ENCODE peak calls at places on chromosomes 3 and 15, in four cellular contexts. I is H7, R is fibroblast of lung, B is lower lobe of right lung. D is an unnamed sample.

GRCh38 chr3:157026091-157026490 is 133.9 kb downstream of the CCNL1 start:
- DNase-seq in I (no peak), R (no peak), B (no peak), D (no peak)

GRCh38 chr15:82647835-82648256 is 683 bp upstream of the CPEB1 start:
- DNase-seq in I (peak), B (peak), R (no peak), D (no peak)

GRCh38 chr3:132912416-132912753 is 125.8 kb upstream of the TMEM108 start:
- DNase-seq in R (no peak), I (no peak), B (no peak), D (no peak)

GRCh38 chr15:74128785-74129350 is 1.5 kb upstream of the ISLR2 start:
- DNase-seq in B (no peak), I (peak), R (no peak), D (no peak)

GRCh38 chr3:51478630-51479029 is 21.2 kb downstream of the DCAF1 start:
- DNase-seq in I (no peak), R (no peak), B (no peak), D (no peak)

GRCh38 chr3:50617096-50617791 is at the start of gene MAPKAPK3:
- DNase-seq in I (no peak), B (no peak), R (no peak), D (no peak)

GRCh38 chr3:126845910-126846309 is 137.0 kb upstream of the PLXNA1 start:
- DNase-seq in R (no peak), B (no peak), I (no peak), D (no peak)

GRCh38 chr15:72173401-72173800 is 24.2 kb downstream of the GRAMD2A start:
- DNase-seq in R (no peak), I (no peak), B (no peak), D (no peak)

GRCh38 chr15:55893852-55894251 is 99.6 kb downstream of the NEDD4 start:
- DNase-seq in R (no peak), B (no peak), I (no peak), D (no peak)

GRCh38 chr15:61715082-61715481 is 345.2 kb downstream of the VPS13C start:
- DNase-seq in I (no peak), R (peak), B (no peak), D (no peak)

GRCh38 chr3:13419356-13420050 is 619 bp downstream of the NUP210 start:
- DNase-seq in B (peak), I (peak), R (no peak), D (no peak)

GRCh38 chr15:47717036-47717611 is at the start of gene SEMA6D:
- DNase-seq in B (peak), R (peak), I (peak), D (peak)

GRCh38 chr3:191962324-191962723 is 501.4 kb downstream of the PYDC2 start:
- DNase-seq in R (no peak), I (no peak), B (no peak), D (no peak)

GRCh38 chr3:43962043-43962442 is 271.3 kb downstream of the ABHD5 start:
- DNase-seq in R (no peak), B (no peak), I (no peak), D (no peak)

GRCh38 chr3:11154953-11155325 is 646 bp downstream of the HRH1 start:
- DNase-seq in B (no peak), I (peak), R (no peak), D (peak)

GRCh38 chr15:94749848-94750617 is 518.7 kb downstream of the MCTP2 start:
- DNase-seq in I (no peak), B (no peak), R (peak), D (no peak)

GRCh38 chr3:153634683-153635082 is 472.7 kb downstream of the RAP2B start:
- DNase-seq in I (no peak), B (no peak), R (no peak), D (peak)

GRCh38 chr3:72820405-72820804 is 27.8 kb downstream of the SHQ1 start:
- DNase-seq in I (no peak), R (peak), B (no peak), D (peak)

DNA sequence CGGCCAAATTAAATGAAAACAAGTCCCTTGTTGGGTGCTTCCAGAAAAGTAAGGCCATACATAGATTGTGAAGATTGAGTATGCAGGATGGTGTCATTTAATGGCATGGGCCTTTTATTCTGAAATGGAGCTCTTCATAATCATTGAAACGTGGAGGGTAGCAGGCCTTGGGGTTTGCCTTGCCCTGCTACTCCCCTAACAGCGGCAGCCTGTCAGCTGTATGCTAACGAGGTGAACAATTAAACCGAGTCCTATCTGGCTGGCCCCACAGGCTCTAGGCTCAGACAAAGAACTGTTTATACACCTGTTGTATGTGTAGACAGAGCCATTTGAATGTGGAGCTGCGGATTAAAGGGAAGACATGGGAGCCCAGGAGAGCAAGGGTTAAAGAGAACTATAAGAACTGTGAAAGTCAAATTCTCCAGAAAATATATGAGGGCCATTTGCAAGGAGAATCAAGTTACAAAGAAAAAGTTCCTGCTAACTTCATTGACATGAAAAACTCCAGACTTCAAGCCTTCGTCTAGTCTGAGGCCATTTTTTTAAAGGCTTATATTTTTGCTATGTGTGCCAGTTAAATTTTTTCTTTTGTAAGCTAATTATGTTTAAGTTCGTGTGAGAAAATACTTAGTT is 116.7 kb upstream of the CGNL1 start:
- DNase-seq in R (no peak), I (peak), B (no peak), D (no peak)
- H3K4me3 ChIP-seq in R (no peak), I (no peak), B (no peak), D (no peak)

GRCh38 chr3:47892284-47892683 is 89.3 kb downstream of the DHX30 start:
- DNase-seq in R (no peak), B (no peak), I (no peak), D (no peak)

GRCh38 chr3:47890832-47891620 is 88.1 kb downstream of the DHX30 start:
- DNase-seq in I (no peak), B (no peak), R (peak), D (no peak)

GRCh38 chr3:47890037-47890831 is 87.3 kb downstream of the DHX30 start:
- DNase-seq in B (no peak), I (no peak), R (no peak), D (peak)

GRCh38 chr3:47885168-47885567 is 82.2 kb downstream of the DHX30 start:
- DNase-seq in R (no peak), I (no peak), B (no peak), D (no peak)

DNA sequence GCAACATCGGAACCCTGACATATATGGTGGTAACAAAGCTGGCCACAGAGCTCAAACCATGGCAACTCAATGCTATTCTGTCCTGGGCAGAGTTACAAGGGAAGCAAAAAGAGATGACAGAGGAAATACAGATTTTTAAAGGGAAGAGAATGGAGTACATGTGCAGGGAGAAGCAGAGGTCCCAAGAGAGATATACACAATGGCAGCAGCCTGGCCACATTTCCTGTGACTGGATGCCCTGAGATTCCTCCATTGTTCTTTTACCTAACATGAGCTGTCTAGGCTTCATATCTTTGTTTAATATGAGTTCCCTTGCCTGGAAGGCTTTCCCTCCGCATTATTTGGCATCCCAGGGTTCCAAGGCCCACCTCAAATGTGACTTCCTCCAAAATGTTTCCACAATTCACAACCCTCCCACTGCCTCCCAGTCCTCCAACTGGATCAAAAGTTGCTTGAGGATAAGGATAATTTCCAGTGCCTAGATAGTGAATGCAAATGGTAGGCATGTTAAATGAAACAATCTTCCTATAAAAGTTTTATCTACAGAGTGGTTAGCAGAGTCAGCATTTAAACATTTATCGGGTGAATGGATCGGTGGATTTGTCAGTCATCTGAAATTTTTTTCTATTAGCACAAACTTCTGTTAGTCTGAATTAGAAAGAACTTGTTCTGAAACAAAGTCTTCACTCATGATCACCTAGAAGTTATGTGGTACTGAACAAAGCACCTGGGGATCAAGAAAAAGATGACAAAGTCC is 86.2 kb downstream of the DHX30 start:
- DNase-seq in B (no peak), R (no peak), I (no peak), D (peak)
- H3K4me3 ChIP-seq in B (no peak), R (no peak), I (no peak), D (no peak)

DNA sequence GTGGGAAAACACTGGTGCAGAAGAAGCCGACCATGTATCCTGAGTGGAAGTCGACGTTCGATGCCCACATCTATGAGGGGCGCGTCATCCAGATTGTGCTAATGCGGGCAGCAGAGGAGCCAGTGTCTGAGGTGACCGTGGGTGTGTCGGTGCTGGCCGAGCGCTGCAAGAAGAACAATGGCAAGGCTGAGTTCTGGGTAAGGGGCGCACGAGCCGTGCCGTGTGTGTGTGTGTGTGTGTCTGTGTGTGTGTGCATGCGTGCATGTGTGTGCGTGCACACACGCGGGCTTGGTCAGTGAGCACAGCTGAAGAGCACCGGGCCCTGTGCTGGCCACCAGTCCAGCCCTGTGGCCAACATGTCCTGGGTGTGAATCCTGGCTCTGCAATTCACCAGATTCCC is 18.6 kb downstream of the PRKCD start:
- DNase-seq in B (no peak), I (no peak), R (no peak), D (no peak)
- H3K4me3 ChIP-seq in B (no peak), I (no peak), R (no peak), D (no peak)

DNA sequence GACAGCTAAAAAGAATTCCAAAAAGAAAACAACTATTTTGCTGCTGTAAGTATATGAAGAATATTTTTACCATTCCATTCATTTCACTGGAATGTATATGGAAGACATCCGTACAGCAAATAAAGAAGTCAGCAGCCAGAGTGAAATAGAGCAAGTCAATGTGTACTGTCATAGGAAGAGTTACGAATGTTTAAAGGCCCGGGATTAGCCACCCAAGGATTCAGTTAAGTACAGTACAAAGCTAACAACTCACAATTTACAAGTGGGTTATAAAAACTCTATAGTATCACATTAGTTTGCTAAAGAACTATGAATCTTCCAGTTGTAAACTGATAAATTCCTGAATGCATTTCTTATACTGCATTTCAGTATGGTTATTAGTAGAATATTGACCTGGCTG is 14.4 kb upstream of the XXYLT1 start:
- DNase-seq in B (no peak), R (no peak), I (no peak), D (no peak)
- H3K4me3 ChIP-seq in B (no peak), R (no peak), I (no peak), D (no peak)

DNA sequence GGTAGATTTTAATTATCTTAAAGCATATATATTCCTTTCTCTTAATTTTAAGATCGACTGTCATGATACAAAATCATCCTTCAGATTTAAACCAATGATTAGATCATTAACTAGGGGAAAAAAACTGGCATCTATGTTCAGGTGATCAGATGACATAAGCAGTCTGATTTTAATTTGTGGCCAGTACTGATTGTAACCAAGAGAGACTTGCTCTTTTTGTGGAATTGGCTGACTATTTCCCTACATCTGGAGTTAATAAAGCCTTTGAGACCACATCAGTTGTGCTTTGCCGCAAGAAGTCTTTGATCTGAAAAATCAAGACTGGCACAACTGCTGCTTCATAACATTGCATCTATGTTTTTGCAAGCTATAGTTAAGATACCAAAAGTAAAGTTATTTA is 148.4 kb upstream of the CGNL1 start:
- DNase-seq in B (no peak), I (no peak), R (peak), D (peak)
- H3K4me3 ChIP-seq in B (no peak), I (no peak), R (no peak), D (no peak)

GRCh38 chr3:4974154-4974553 is 5.1 kb upstream of the BHLHE40 start:
- DNase-seq in I (no peak), R (no peak), B (no peak), D (no peak)

GRCh38 chr3:4976109-4976508 is 3.1 kb upstream of the BHLHE40 start:
- DNase-seq in I (peak), R (peak), B (peak), D (peak)

GRCh38 chr3:4977001-4977888 is 2.0 kb upstream of the BHLHE40 start:
- DNase-seq in R (peak), I (peak), B (peak), D (peak)

GRCh38 chr3:4971838-4972237 is 7.4 kb upstream of the BHLHE40 start:
- DNase-seq in I (no peak), R (no peak), B (no peak), D (no peak)

DNA sequence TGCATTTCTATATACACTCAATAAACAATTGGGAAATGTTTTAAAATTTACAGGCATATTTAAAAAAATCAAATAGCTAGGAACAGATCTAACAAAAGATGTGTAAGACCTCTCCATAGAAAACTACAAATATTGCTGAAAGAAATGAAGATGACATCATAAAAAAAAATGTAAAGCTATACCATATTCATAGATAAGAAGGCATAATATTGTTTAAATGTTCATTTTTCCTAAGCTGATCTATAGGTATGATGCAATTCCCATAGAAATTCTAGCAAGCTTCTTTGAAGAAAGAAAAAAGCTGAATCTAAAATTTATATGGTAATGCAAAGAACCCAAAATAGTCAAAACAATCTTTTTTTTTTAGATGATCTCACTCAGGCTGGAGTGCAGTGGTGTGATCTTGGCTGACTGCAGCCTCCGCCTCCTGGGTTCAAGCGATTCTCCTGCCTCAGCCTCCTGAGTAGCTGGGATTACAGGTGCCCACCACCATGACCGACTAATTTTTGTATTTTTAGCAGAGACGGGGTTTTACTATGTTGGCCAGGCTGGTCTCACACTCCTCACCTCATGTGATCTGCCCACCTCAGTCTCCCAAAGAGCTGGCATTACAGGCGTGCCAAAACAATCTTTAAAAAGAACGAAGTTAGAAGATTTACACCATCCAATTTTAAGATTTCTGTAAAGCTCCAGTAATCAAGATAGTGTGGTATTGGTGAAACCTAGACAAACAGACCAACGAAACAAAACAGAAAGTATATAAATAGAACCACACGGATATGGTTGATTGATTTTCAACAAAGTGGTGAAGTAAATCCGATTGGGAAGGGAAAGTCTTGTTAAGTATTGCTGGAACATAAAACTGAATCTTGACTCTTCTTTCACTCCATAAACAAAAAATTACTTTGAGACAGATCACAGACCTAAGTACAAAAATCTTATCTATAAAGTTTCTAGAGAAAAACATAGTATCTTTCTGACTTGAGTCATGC is 6.3 kb upstream of the BHLHE40 start:
- DNase-seq in I (no peak), B (no peak), R (no peak), D (no peak)
- H3K4me3 ChIP-seq in I (no peak), B (no peak), R (no peak), D (no peak)

DNA sequence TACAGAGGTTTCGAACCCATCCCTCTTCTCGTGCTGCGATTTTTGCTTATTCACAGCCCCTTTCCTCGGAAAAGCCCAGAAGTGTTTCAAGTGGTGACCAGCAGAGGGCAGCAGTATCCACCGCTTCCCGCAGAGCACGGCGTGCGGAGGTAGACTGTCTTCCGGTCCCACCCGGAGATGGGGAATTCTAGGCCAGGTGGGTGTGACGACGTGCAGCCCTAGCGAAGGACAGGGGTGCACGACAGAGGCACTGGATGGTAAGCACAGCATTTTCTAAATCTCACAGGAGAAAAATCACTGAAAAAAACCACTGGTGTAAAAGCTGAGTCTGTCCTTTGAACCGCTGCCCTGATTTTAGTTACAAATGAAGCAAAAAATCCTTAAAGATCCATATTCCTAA is 7.4 kb upstream of the PSMD6 start:
- DNase-seq in R (peak), B (peak), I (peak), D (peak)
- H3K4me3 ChIP-seq in R (peak), B (peak), I (no peak), D (peak)

GRCh38 chr3:39810647-39811161 is 1.3 kb downstream of the MYRIP start:
- DNase-seq in R (no peak), I (peak), B (no peak), D (no peak)
- H3K4me3 ChIP-seq in R (no peak), I (peak), B (peak), D (no peak)

GRCh38 chr15:79121571-79121970 is 31.0 kb upstream of the RASGRF1 start:
- DNase-seq in B (no peak), I (no peak), R (no peak), D (no peak)
- H3K4me3 ChIP-seq in B (no peak), I (no peak), R (no peak), D (no peak)

GRCh38 chr3:118597184-118597583 is 437.5 kb downstream of the IGSF11 start:
- DNase-seq in I (no peak), R (no peak), B (no peak), D (no peak)
- H3K4me3 ChIP-seq in I (no peak), R (no peak), B (no peak), D (no peak)

D was measured in fibroblast of pulmonary artery.